ENCODE peak calls at places on chromosomes 13 and 19, in ten cellular contexts. One of them, this sample, is unnamed.

GRCh38 chr19:752652-753517 is 2.0 kb downstream of the MISP start:
- DNase-seq in DND-41: no peak
- DNase-seq in upper lobe of left lung: peak
- DNase-seq in T-cell: no peak
- DNase-seq in activated CD8-positive, alpha-beta T cell treated with anti-CD3 and anti-CD28 coated beads for 36 hours: no peak
- DNase-seq in KG1: no peak
- DNase-seq in endodermal cell: no peak
- DNase-seq in pulmonary artery endothelial cell: no peak
- DNase-seq in RWPE1: peak
- DNase-seq in anterior cingulate cortex: no peak
- DNase-seq in this sample: no peak

GRCh38 chr19:13959962-13960862 is 7.9 kb downstream of the DCAF15 start:
- DNase-seq in DND-41: peak
- DNase-seq in upper lobe of left lung: no peak
- DNase-seq in T-cell: peak
- DNase-seq in activated CD8-positive, alpha-beta T cell treated with anti-CD3 and anti-CD28 coated beads for 36 hours: peak
- DNase-seq in KG1: no peak
- DNase-seq in endodermal cell: peak
- DNase-seq in pulmonary artery endothelial cell: no peak
- DNase-seq in RWPE1: no peak
- DNase-seq in anterior cingulate cortex: no peak
- DNase-seq in this sample: peak

GRCh38 chr13:75870397-75870801 is 234.3 kb downstream of the LMO7 start:
- DNase-seq in DND-41: no peak
- DNase-seq in upper lobe of left lung: no peak
- DNase-seq in T-cell: no peak
- DNase-seq in activated CD8-positive, alpha-beta T cell treated with anti-CD3 and anti-CD28 coated beads for 36 hours: peak
- DNase-seq in KG1: peak
- DNase-seq in endodermal cell: peak
- DNase-seq in pulmonary artery endothelial cell: no peak
- DNase-seq in RWPE1: peak
- DNase-seq in anterior cingulate cortex: no peak
- DNase-seq in this sample: no peak

GRCh38 chr19:13051581-13052165 is 51.0 kb downstream of the LYL1 start:
- DNase-seq in DND-41: peak
- DNase-seq in upper lobe of left lung: peak
- DNase-seq in T-cell: peak
- DNase-seq in activated CD8-positive, alpha-beta T cell treated with anti-CD3 and anti-CD28 coated beads for 36 hours: peak
- DNase-seq in KG1: no peak
- DNase-seq in endodermal cell: peak
- DNase-seq in pulmonary artery endothelial cell: no peak
- DNase-seq in RWPE1: peak
- DNase-seq in anterior cingulate cortex: no peak
- DNase-seq in this sample: no peak

GRCh38 chr19:1840541-1841115 is 7.7 kb downstream of the REXO1 start:
- DNase-seq in DND-41: no peak
- DNase-seq in upper lobe of left lung: no peak
- DNase-seq in T-cell: no peak
- DNase-seq in activated CD8-positive, alpha-beta T cell treated with anti-CD3 and anti-CD28 coated beads for 36 hours: no peak
- DNase-seq in KG1: no peak
- DNase-seq in endodermal cell: no peak
- DNase-seq in pulmonary artery endothelial cell: no peak
- DNase-seq in RWPE1: no peak
- DNase-seq in anterior cingulate cortex: no peak
- DNase-seq in this sample: no peak

GRCh38 chr13:110254751-110255553 is 52.0 kb downstream of the COL4A1 start:
- DNase-seq in DND-41: no peak
- DNase-seq in upper lobe of left lung: no peak
- DNase-seq in T-cell: no peak
- DNase-seq in activated CD8-positive, alpha-beta T cell treated with anti-CD3 and anti-CD28 coated beads for 36 hours: no peak
- DNase-seq in KG1: no peak
- DNase-seq in endodermal cell: no peak
- DNase-seq in pulmonary artery endothelial cell: no peak
- DNase-seq in RWPE1: no peak
- DNase-seq in anterior cingulate cortex: no peak
- DNase-seq in this sample: no peak

GRCh38 chr13:42272115-42272756 is at the start of gene AKAP11:
- DNase-seq in DND-41: peak
- DNase-seq in upper lobe of left lung: peak
- DNase-seq in T-cell: no peak
- DNase-seq in activated CD8-positive, alpha-beta T cell treated with anti-CD3 and anti-CD28 coated beads for 36 hours: peak
- DNase-seq in KG1: peak
- DNase-seq in endodermal cell: no peak
- DNase-seq in pulmonary artery endothelial cell: peak
- DNase-seq in RWPE1: peak
- DNase-seq in anterior cingulate cortex: peak
- DNase-seq in this sample: no peak

GRCh38 chr19:58559275-58560006 is 1.0 kb upstream of the UBE2M start:
- DNase-seq in DND-41: peak
- DNase-seq in upper lobe of left lung: peak
- DNase-seq in T-cell: peak
- DNase-seq in activated CD8-positive, alpha-beta T cell treated with anti-CD3 and anti-CD28 coated beads for 36 hours: peak
- DNase-seq in KG1: no peak
- DNase-seq in endodermal cell: peak
- DNase-seq in pulmonary artery endothelial cell: peak
- DNase-seq in RWPE1: peak
- DNase-seq in anterior cingulate cortex: no peak
- DNase-seq in this sample: peak

GRCh38 chr13:98998831-98999634 is 21.2 kb upstream of the DOCK9 start:
- DNase-seq in DND-41: peak
- DNase-seq in upper lobe of left lung: no peak
- DNase-seq in T-cell: peak
- DNase-seq in activated CD8-positive, alpha-beta T cell treated with anti-CD3 and anti-CD28 coated beads for 36 hours: peak
- DNase-seq in KG1: no peak
- DNase-seq in endodermal cell: peak
- DNase-seq in pulmonary artery endothelial cell: no peak
- DNase-seq in RWPE1: no peak
- DNase-seq in anterior cingulate cortex: no peak
- DNase-seq in this sample: no peak

GRCh38 chr19:42267644-42268141 is 1.4 kb upstream of the CIC start:
- DNase-seq in DND-41: no peak
- DNase-seq in upper lobe of left lung: peak
- DNase-seq in T-cell: no peak
- DNase-seq in activated CD8-positive, alpha-beta T cell treated with anti-CD3 and anti-CD28 coated beads for 36 hours: no peak
- DNase-seq in KG1: no peak
- DNase-seq in endodermal cell: no peak
- DNase-seq in pulmonary artery endothelial cell: no peak
- DNase-seq in RWPE1: no peak
- DNase-seq in anterior cingulate cortex: no peak
- DNase-seq in this sample: no peak

GRCh38 chr19:14375582-14376291 is 5.5 kb upstream of the ADGRE5 start:
- DNase-seq in DND-41: no peak
- DNase-seq in upper lobe of left lung: no peak
- DNase-seq in T-cell: no peak
- DNase-seq in activated CD8-positive, alpha-beta T cell treated with anti-CD3 and anti-CD28 coated beads for 36 hours: no peak
- DNase-seq in KG1: no peak
- DNase-seq in endodermal cell: no peak
- DNase-seq in pulmonary artery endothelial cell: no peak
- DNase-seq in RWPE1: no peak
- DNase-seq in anterior cingulate cortex: no peak
- DNase-seq in this sample: no peak

GRCh38 chr19:52221031-52221430 is 31.2 kb downstream of the PPP2R1A start:
- DNase-seq in DND-41: no peak
- DNase-seq in upper lobe of left lung: no peak
- DNase-seq in T-cell: no peak
- DNase-seq in activated CD8-positive, alpha-beta T cell treated with anti-CD3 and anti-CD28 coated beads for 36 hours: no peak
- DNase-seq in KG1: no peak
- DNase-seq in endodermal cell: no peak
- DNase-seq in pulmonary artery endothelial cell: no peak
- DNase-seq in RWPE1: no peak
- DNase-seq in anterior cingulate cortex: no peak
- DNase-seq in this sample: no peak

GRCh38 chr19:10987621-10988297 is 26.9 kb downstream of the SMARCA4 start:
- DNase-seq in DND-41: no peak
- DNase-seq in upper lobe of left lung: no peak
- DNase-seq in T-cell: no peak
- DNase-seq in activated CD8-positive, alpha-beta T cell treated with anti-CD3 and anti-CD28 coated beads for 36 hours: no peak
- DNase-seq in KG1: no peak
- DNase-seq in endodermal cell: no peak
- DNase-seq in pulmonary artery endothelial cell: no peak
- DNase-seq in RWPE1: no peak
- DNase-seq in anterior cingulate cortex: no peak
- DNase-seq in this sample: no peak

GRCh38 chr13:90622547-90622946 is 724.9 kb upstream of the MIR17HG start:
- DNase-seq in DND-41: no peak
- DNase-seq in upper lobe of left lung: no peak
- DNase-seq in T-cell: no peak
- DNase-seq in activated CD8-positive, alpha-beta T cell treated with anti-CD3 and anti-CD28 coated beads for 36 hours: no peak
- DNase-seq in KG1: no peak
- DNase-seq in endodermal cell: no peak
- DNase-seq in pulmonary artery endothelial cell: no peak
- DNase-seq in RWPE1: peak
- DNase-seq in anterior cingulate cortex: no peak
- DNase-seq in this sample: no peak

GRCh38 chr13:28819046-28819747 is 942 bp upstream of the MTUS2 start:
- DNase-seq in DND-41: no peak
- DNase-seq in upper lobe of left lung: no peak
- DNase-seq in T-cell: no peak
- DNase-seq in activated CD8-positive, alpha-beta T cell treated with anti-CD3 and anti-CD28 coated beads for 36 hours: no peak
- DNase-seq in KG1: peak
- DNase-seq in endodermal cell: no peak
- DNase-seq in pulmonary artery endothelial cell: no peak
- DNase-seq in RWPE1: no peak
- DNase-seq in anterior cingulate cortex: no peak
- DNase-seq in this sample: no peak

GRCh38 chr19:52923782-52924593 is 760 bp upstream of the ZNF888 start:
- DNase-seq in DND-41: no peak
- DNase-seq in upper lobe of left lung: peak
- DNase-seq in T-cell: no peak
- DNase-seq in activated CD8-positive, alpha-beta T cell treated with anti-CD3 and anti-CD28 coated beads for 36 hours: no peak
- DNase-seq in KG1: no peak
- DNase-seq in endodermal cell: peak
- DNase-seq in pulmonary artery endothelial cell: no peak
- DNase-seq in RWPE1: no peak
- DNase-seq in anterior cingulate cortex: no peak
- DNase-seq in this sample: no peak

GRCh38 chr19:38162632-38163031 is 61.4 kb downstream of the DPF1 start:
- DNase-seq in DND-41: no peak
- DNase-seq in upper lobe of left lung: no peak
- DNase-seq in T-cell: no peak
- DNase-seq in activated CD8-positive, alpha-beta T cell treated with anti-CD3 and anti-CD28 coated beads for 36 hours: no peak
- DNase-seq in KG1: no peak
- DNase-seq in endodermal cell: no peak
- DNase-seq in pulmonary artery endothelial cell: no peak
- DNase-seq in RWPE1: no peak
- DNase-seq in anterior cingulate cortex: no peak
- DNase-seq in this sample: no peak

GRCh38 chr13:113832204-113832603 is 31.7 kb downstream of the GAS6 start:
- DNase-seq in DND-41: no peak
- DNase-seq in upper lobe of left lung: no peak
- DNase-seq in T-cell: no peak
- DNase-seq in activated CD8-positive, alpha-beta T cell treated with anti-CD3 and anti-CD28 coated beads for 36 hours: no peak
- DNase-seq in KG1: no peak
- DNase-seq in endodermal cell: no peak
- DNase-seq in pulmonary artery endothelial cell: no peak
- DNase-seq in RWPE1: no peak
- DNase-seq in anterior cingulate cortex: no peak
- DNase-seq in this sample: no peak

GRCh38 chr13:98480915-98481510 is 95.9 kb downstream of the STK24 start:
- DNase-seq in DND-41: no peak
- DNase-seq in upper lobe of left lung: no peak
- DNase-seq in T-cell: peak
- DNase-seq in activated CD8-positive, alpha-beta T cell treated with anti-CD3 and anti-CD28 coated beads for 36 hours: peak
- DNase-seq in KG1: no peak
- DNase-seq in endodermal cell: no peak
- DNase-seq in pulmonary artery endothelial cell: no peak
- DNase-seq in RWPE1: no peak
- DNase-seq in anterior cingulate cortex: no peak
- DNase-seq in this sample: no peak

GRCh38 chr13:50075619-50076097 is 60.4 kb downstream of the KCNRG start:
- DNase-seq in DND-41: no peak
- DNase-seq in upper lobe of left lung: no peak
- DNase-seq in T-cell: no peak
- DNase-seq in activated CD8-positive, alpha-beta T cell treated with anti-CD3 and anti-CD28 coated beads for 36 hours: no peak
- DNase-seq in KG1: no peak
- DNase-seq in endodermal cell: no peak
- DNase-seq in pulmonary artery endothelial cell: no peak
- DNase-seq in RWPE1: no peak
- DNase-seq in anterior cingulate cortex: no peak
- DNase-seq in this sample: no peak

GRCh38 chr19:18725755-18726416 is 42.4 kb downstream of the CRTC1 start:
- DNase-seq in DND-41: no peak
- DNase-seq in upper lobe of left lung: no peak
- DNase-seq in T-cell: no peak
- DNase-seq in activated CD8-positive, alpha-beta T cell treated with anti-CD3 and anti-CD28 coated beads for 36 hours: no peak
- DNase-seq in KG1: no peak
- DNase-seq in endodermal cell: peak
- DNase-seq in pulmonary artery endothelial cell: no peak
- DNase-seq in RWPE1: no peak
- DNase-seq in anterior cingulate cortex: no peak
- DNase-seq in this sample: no peak

GRCh38 chr19:39746836-39747529 is 9.2 kb upstream of the CLC start:
- DNase-seq in DND-41: no peak
- DNase-seq in upper lobe of left lung: no peak
- DNase-seq in T-cell: no peak
- DNase-seq in activated CD8-positive, alpha-beta T cell treated with anti-CD3 and anti-CD28 coated beads for 36 hours: no peak
- DNase-seq in KG1: no peak
- DNase-seq in endodermal cell: peak
- DNase-seq in pulmonary artery endothelial cell: no peak
- DNase-seq in RWPE1: no peak
- DNase-seq in anterior cingulate cortex: no peak
- DNase-seq in this sample: no peak

GRCh38 chr13:114155320-114155719 is 22.9 kb upstream of the RASA3 start:
- DNase-seq in DND-41: no peak
- DNase-seq in upper lobe of left lung: no peak
- DNase-seq in T-cell: no peak
- DNase-seq in activated CD8-positive, alpha-beta T cell treated with anti-CD3 and anti-CD28 coated beads for 36 hours: no peak
- DNase-seq in KG1: no peak
- DNase-seq in endodermal cell: no peak
- DNase-seq in pulmonary artery endothelial cell: no peak
- DNase-seq in RWPE1: no peak
- DNase-seq in anterior cingulate cortex: no peak
- DNase-seq in this sample: no peak

GRCh38 chr19:39166571-39167391 is 30.0 kb upstream of the NCCRP1 start:
- DNase-seq in DND-41: no peak
- DNase-seq in upper lobe of left lung: peak
- DNase-seq in T-cell: no peak
- DNase-seq in activated CD8-positive, alpha-beta T cell treated with anti-CD3 and anti-CD28 coated beads for 36 hours: no peak
- DNase-seq in KG1: no peak
- DNase-seq in endodermal cell: peak
- DNase-seq in pulmonary artery endothelial cell: no peak
- DNase-seq in RWPE1: peak
- DNase-seq in anterior cingulate cortex: no peak
- DNase-seq in this sample: no peak

GRCh38 chr19:57566396-57567256 is 7.0 kb upstream of the ZNF550 start:
- DNase-seq in DND-41: peak
- DNase-seq in upper lobe of left lung: no peak
- DNase-seq in T-cell: no peak
- DNase-seq in activated CD8-positive, alpha-beta T cell treated with anti-CD3 and anti-CD28 coated beads for 36 hours: peak
- DNase-seq in KG1: no peak
- DNase-seq in endodermal cell: peak
- DNase-seq in pulmonary artery endothelial cell: no peak
- DNase-seq in RWPE1: no peak
- DNase-seq in anterior cingulate cortex: no peak
- DNase-seq in this sample: no peak

GRCh38 chr19:13938361-13939027 is at the start of gene PODNL1:
- DNase-seq in DND-41: no peak
- DNase-seq in upper lobe of left lung: no peak
- DNase-seq in T-cell: no peak
- DNase-seq in activated CD8-positive, alpha-beta T cell treated with anti-CD3 and anti-CD28 coated beads for 36 hours: no peak
- DNase-seq in KG1: no peak
- DNase-seq in endodermal cell: no peak
- DNase-seq in pulmonary artery endothelial cell: no peak
- DNase-seq in RWPE1: no peak
- DNase-seq in anterior cingulate cortex: no peak
- DNase-seq in this sample: no peak

GRCh38 chr13:46012404-46012803 is 40.1 kb downstream of the ZC3H13 start:
- DNase-seq in DND-41: no peak
- DNase-seq in upper lobe of left lung: no peak
- DNase-seq in T-cell: no peak
- DNase-seq in activated CD8-positive, alpha-beta T cell treated with anti-CD3 and anti-CD28 coated beads for 36 hours: no peak
- DNase-seq in KG1: no peak
- DNase-seq in endodermal cell: no peak
- DNase-seq in pulmonary artery endothelial cell: no peak
- DNase-seq in RWPE1: peak
- DNase-seq in anterior cingulate cortex: no peak
- DNase-seq in this sample: no peak

GRCh38 chr19:6363429-6363828 is 2.1 kb downstream of the CLPP start:
- DNase-seq in DND-41: no peak
- DNase-seq in upper lobe of left lung: peak
- DNase-seq in T-cell: no peak
- DNase-seq in activated CD8-positive, alpha-beta T cell treated with anti-CD3 and anti-CD28 coated beads for 36 hours: no peak
- DNase-seq in KG1: no peak
- DNase-seq in endodermal cell: no peak
- DNase-seq in pulmonary artery endothelial cell: no peak
- DNase-seq in RWPE1: no peak
- DNase-seq in anterior cingulate cortex: no peak
- DNase-seq in this sample: no peak

This sample was measured in CD8-positive, alpha-beta memory T cell.